ENCODE peak calls at places on chromosomes 11 and 22, in six cellular contexts. D is GM23248; E is H7; P is keratinocyte; R is AG09319; F is activated CD4-positive, alpha-beta T cell treated with anti-CD3 and anti-CD28 coated beads for 48 hours. L is an unnamed sample.

GRCh38 chr11:33891714-33892327 is at the start of gene LMO2:
- DNase-seq in D (no peak), R (no peak), P (no peak), E (no peak), F (no peak), L (no peak)

GRCh38 chr22:47294222-47294532 is 531.7 kb downstream of the TBC1D22A start:
- DNase-seq in D (peak), R (no peak), E (no peak), F (no peak), P (no peak), L (peak)

GRCh38 chr11:46346886-46347636 is at the start of gene DGKZ:
- DNase-seq in F (peak), R (peak), P (no peak), D (peak), E (peak), L (peak)

GRCh38 chr22:25153961-25154685 is 45.5 kb upstream of the CRYBB3 start:
- DNase-seq in E (peak), D (peak), R (no peak), P (peak), F (no peak), L (no peak)

GRCh38 chr11:95790933-95791247 is 592 bp downstream of the CEP57 start:
- DNase-seq in F (peak), E (peak), P (no peak), D (peak), R (no peak), L (peak)

GRCh38 chr11:74522776-74523175 is 29.3 kb upstream of the LIPT2 start:
- DNase-seq in E (no peak), F (no peak), R (no peak), P (no peak), D (no peak), L (no peak)

GRCh38 chr11:126354631-126355323 is 709 bp upstream of the ST3GAL4 start:
- DNase-seq in E (peak), F (no peak), D (peak), R (no peak), P (no peak), L (no peak)

GRCh38 chr11:73866586-73866996 is 10.1 kb downstream of the COA4 start:
- DNase-seq in F (no peak), E (no peak), D (peak), P (peak), R (peak), L (no peak)

GRCh38 chr11:43852057-43852636 is 28.5 kb upstream of the ALKBH3 start:
- DNase-seq in D (peak), P (peak), R (peak), F (peak), E (peak), L (peak)

GRCh38 chr11:86926975-86927374 is 28.2 kb downstream of the FZD4 start:
- DNase-seq in F (no peak), D (peak), P (no peak), E (no peak), R (no peak), L (no peak)

GRCh38 chr11:111177037-111177988 is 68.2 kb upstream of the POU2AF2 start:
- DNase-seq in F (no peak), D (no peak), R (no peak), E (no peak), P (no peak), L (no peak)

GRCh38 chr22:35324762-35325161 is 25.1 kb downstream of the TOM1 start:
- DNase-seq in D (no peak), P (no peak), E (no peak), F (no peak), R (no peak), L (no peak)

GRCh38 chr11:72378704-72379383 is 55.5 kb downstream of the CLPB start:
- DNase-seq in R (no peak), F (no peak), P (no peak), E (no peak), D (peak), L (no peak)

GRCh38 chr11:73178092-73178539 is 36.0 kb upstream of the FCHSD2 start:
- DNase-seq in P (no peak), R (peak), D (peak), F (peak), E (peak), L (peak)

GRCh38 chr11:66992041-66992440 is 16.9 kb downstream of the C11orf86 start:
- DNase-seq in F (no peak), E (no peak), D (no peak), R (no peak), P (no peak), L (no peak)

GRCh38 chr11:11691296-11692141 is 69.7 kb upstream of the GALNT18 start:
- DNase-seq in F (no peak), P (no peak), E (no peak), R (no peak), D (no peak), L (no peak)

L was measured in CD8-positive, alpha-beta T cell.